ENCODE peak calls at places on chromosome 17, in five cellular contexts. R, Y, M, C and K are unnamed samples.
A peak's percentile ranks its signal among the peaks of the same experiment; 100 is the strongest.

GRCh38 chr17:63991611-63992010 is 6.5 kb upstream of the PRR29 start:
- DNase-seq in Y (no peak), R (no peak), C (no peak), M (no peak), K (no peak)

GRCh38 chr17:62307196-62307595 is 73.2 kb upstream of the EFCAB3 start:
- DNase-seq in Y (no peak), R (no peak), M (no peak), C (no peak), K (no peak)

GRCh38 chr17:43905985-43906852 is 1.1 kb downstream of the MPP2 start:
- DNase-seq in C (peak; percentile 92), Y (no peak), R (peak; percentile 74), M (no peak), K (no peak)

GRCh38 chr17:53950207-53950857 is 127.6 kb downstream of the KIF2B start:
- DNase-seq in Y (no peak), R (no peak), C (peak; percentile 34), M (no peak), K (no peak)

GRCh38 chr17:65005858-65006257 is 50.7 kb downstream of the GNA13 start:
- DNase-seq in Y (no peak), M (no peak), C (no peak), R (no peak), K (no peak)

GRCh38 chr17:77875051-77875780 is 83.3 kb upstream of the TNRC6C start:
- DNase-seq in C (no peak), M (no peak), R (no peak), Y (no peak), K (no peak)

GRCh38 chr17:35252646-35253045 is 9.8 kb downstream of the SLFN5 start:
- DNase-seq in C (no peak), M (no peak), R (no peak), Y (no peak), K (no peak)

GRCh38 chr17:17467021-17467420 is 9.8 kb upstream of the MED9 start:
- DNase-seq in R (no peak), Y (no peak), C (no peak), M (no peak), K (no peak)